ENCODE peak calls at places on chromosome 14, in four cellular contexts. H is GM06990, F is anterior cingulate cortex, T is progenitor cell of endocrine pancreas. S is an unnamed sample.

GRCh38 chr14:91985521-91986255 is 38.2 kb upstream of the FBLN5 start:
- DNase-seq in T (no peak), H (no peak), F (no peak), S (no peak)

GRCh38 chr14:72515779-72516770 is 377.8 kb downstream of the DPF3 start:
- DNase-seq in T (no peak), F (no peak), H (no peak), S (no peak)

GRCh38 chr14:74258705-74259035 is 19.4 kb downstream of the VSX2 start:
- DNase-seq in F (no peak), H (no peak), T (no peak), S (no peak)

GRCh38 chr14:34081576-34082136 is 130.8 kb upstream of the EGLN3 start:
- DNase-seq in T (no peak), H (no peak), F (no peak), S (no peak)

GRCh38 chr14:58193542-58193941 is 6.4 kb upstream of the ACTR10 start:
- DNase-seq in H (no peak), T (no peak), F (no peak), S (no peak)

GRCh38 chr14:75539562-75540478 is 17.6 kb downstream of the BATF start:
- DNase-seq in T (no peak), H (peak; percentile 76), F (no peak), S (no peak)

GRCh38 chr14:76918176-76918750 is 92.1 kb downstream of the LRRC74A start:
- DNase-seq in T (no peak), F (peak; percentile 63), H (no peak), S (no peak)

GRCh38 chr14:105043656-105044055 is 21.6 kb downstream of the GPR132 start:
- DNase-seq in H (no peak), T (no peak), F (no peak), S (no peak)

GRCh38 chr14:69580009-69580577 is 5.4 kb upstream of the CCDC177 start:
- DNase-seq in H (no peak), T (peak; percentile 24), F (no peak), S (peak; percentile 73)

GRCh38 chr14:74554742-74555362 is 57.2 kb downstream of the LTBP2 start:
- DNase-seq in H (no peak), T (no peak), F (no peak), S (no peak)

S was measured in RKO.